ENCODE peak calls at places on chromosomes 12 and 14, in nine cellular contexts. One of them, this sample, is unnamed.

GRCh38 chr12:31057671-31058070 is 16.0 kb upstream of the DDX11 start:
- DNase-seq in Panc1: no peak
- DNase-seq in K562: no peak
- DNase-seq in GM23338: no peak
- DNase-seq in SK-N-SH: no peak
- DNase-seq in GM12878: no peak
- DNase-seq in HCT116: no peak
- DNase-seq in A549: no peak
- DNase-seq in HepG2: no peak
- DNase-seq in this sample: no peak

GRCh38 chr14:22572562-22573058 is 16.4 kb downstream of the DAD1 start:
- DNase-seq in Panc1: no peak
- DNase-seq in K562: no peak
- DNase-seq in GM23338: no peak
- DNase-seq in SK-N-SH: no peak
- DNase-seq in GM12878: no peak
- DNase-seq in HCT116: no peak
- DNase-seq in A549: peak
- DNase-seq in HepG2: peak
- DNase-seq in this sample: no peak

GRCh38 chr12:65155784-65156183 is 13.6 kb upstream of the LEMD3 start:
- DNase-seq in Panc1: no peak
- DNase-seq in K562: no peak
- DNase-seq in GM23338: no peak
- DNase-seq in SK-N-SH: no peak
- DNase-seq in GM12878: peak
- DNase-seq in HCT116: no peak
- DNase-seq in A549: no peak
- DNase-seq in HepG2: no peak
- DNase-seq in this sample: no peak

GRCh38 chr12:27013606-27014084 is 539 bp downstream of the TM7SF3 start:
- DNase-seq in Panc1: no peak
- DNase-seq in K562: peak
- DNase-seq in GM23338: peak
- DNase-seq in SK-N-SH: no peak
- DNase-seq in GM12878: no peak
- DNase-seq in HCT116: no peak
- DNase-seq in A549: peak
- DNase-seq in HepG2: no peak
- DNase-seq in this sample: no peak

GRCh38 chr12:108720757-108721514 is 10.4 kb downstream of the CORO1C start:
- DNase-seq in Panc1: no peak
- DNase-seq in K562: no peak
- DNase-seq in GM23338: no peak
- DNase-seq in SK-N-SH: no peak
- DNase-seq in GM12878: no peak
- DNase-seq in HCT116: no peak
- DNase-seq in A549: no peak
- DNase-seq in HepG2: no peak
- DNase-seq in this sample: no peak

GRCh38 chr12:34398706-34399630 is 376.7 kb downstream of the ALG10 start:
- DNase-seq in Panc1: no peak
- DNase-seq in K562: peak
- DNase-seq in GM23338: no peak
- DNase-seq in SK-N-SH: peak
- DNase-seq in GM12878: no peak
- DNase-seq in HCT116: no peak
- DNase-seq in A549: no peak
- DNase-seq in HepG2: no peak
- DNase-seq in this sample: no peak

GRCh38 chr12:107236824-107237467 is 143.6 kb upstream of the CRY1 start:
- DNase-seq in Panc1: no peak
- DNase-seq in K562: no peak
- DNase-seq in GM23338: peak
- DNase-seq in SK-N-SH: no peak
- DNase-seq in GM12878: no peak
- DNase-seq in HCT116: no peak
- DNase-seq in A549: no peak
- DNase-seq in HepG2: no peak
- DNase-seq in this sample: no peak

GRCh38 chr12:131195796-131196195 is 242.1 kb downstream of the ADGRD1 start:
- DNase-seq in Panc1: no peak
- DNase-seq in K562: no peak
- DNase-seq in GM23338: no peak
- DNase-seq in SK-N-SH: no peak
- DNase-seq in GM12878: no peak
- DNase-seq in HCT116: no peak
- DNase-seq in A549: no peak
- DNase-seq in HepG2: no peak
- DNase-seq in this sample: no peak

GRCh38 chr12:76790564-76791552 is 26.9 kb downstream of the ZDHHC17 start:
- DNase-seq in Panc1: no peak
- DNase-seq in K562: peak
- DNase-seq in GM23338: peak
- DNase-seq in SK-N-SH: peak
- DNase-seq in GM12878: no peak
- DNase-seq in HCT116: peak
- DNase-seq in A549: peak
- DNase-seq in HepG2: peak
- DNase-seq in this sample: no peak

GRCh38 chr14:53946404-53947400 is 9.9 kb downstream of the BMP4 start:
- DNase-seq in Panc1: no peak
- DNase-seq in K562: no peak
- DNase-seq in GM23338: peak
- DNase-seq in SK-N-SH: peak
- DNase-seq in GM12878: no peak
- DNase-seq in HCT116: no peak
- DNase-seq in A549: no peak
- DNase-seq in HepG2: no peak
- DNase-seq in this sample: no peak

GRCh38 chr12:25769076-25769945 is 189.2 kb upstream of the RASSF8 start:
- DNase-seq in Panc1: no peak
- DNase-seq in K562: no peak
- DNase-seq in GM23338: no peak
- DNase-seq in SK-N-SH: no peak
- DNase-seq in GM12878: no peak
- DNase-seq in HCT116: no peak
- DNase-seq in A549: peak
- DNase-seq in HepG2: no peak
- DNase-seq in this sample: no peak

GRCh38 chr12:78210894-78211302 is 380.2 kb downstream of the NAV3 start:
- DNase-seq in Panc1: no peak
- DNase-seq in K562: no peak
- DNase-seq in GM23338: no peak
- DNase-seq in SK-N-SH: no peak
- DNase-seq in GM12878: no peak
- DNase-seq in HCT116: no peak
- DNase-seq in A549: peak
- DNase-seq in HepG2: no peak
- DNase-seq in this sample: no peak

GRCh38 chr12:12247584-12247983 is 19.3 kb downstream of the LRP6 start:
- DNase-seq in Panc1: no peak
- DNase-seq in K562: no peak
- DNase-seq in GM23338: no peak
- DNase-seq in SK-N-SH: peak
- DNase-seq in GM12878: no peak
- DNase-seq in HCT116: no peak
- DNase-seq in A549: no peak
- DNase-seq in HepG2: no peak
- DNase-seq in this sample: no peak

DNA sequence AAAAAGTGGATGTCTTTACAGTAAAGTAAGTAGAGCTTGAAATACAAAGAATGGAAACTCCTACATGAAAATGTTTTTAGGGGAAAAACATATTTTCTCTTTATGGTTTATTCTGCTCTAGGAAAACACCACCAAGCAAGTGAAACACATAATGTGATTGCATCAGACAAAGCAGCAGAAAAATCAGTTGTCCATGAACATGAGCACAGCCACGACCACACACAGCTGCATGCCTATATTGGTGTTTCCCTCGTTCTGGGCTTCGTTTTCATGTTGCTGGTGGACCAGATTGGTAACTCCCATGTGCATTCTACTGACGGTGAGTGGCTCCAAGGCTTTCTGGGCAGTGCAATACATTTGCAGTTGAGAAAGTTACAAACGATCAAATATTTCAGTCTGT is 42.6 kb upstream of the PLEKHD1 start:
- DNase-seq in Panc1: no peak
- DNase-seq in K562: no peak
- DNase-seq in GM23338: no peak
- DNase-seq in SK-N-SH: no peak
- DNase-seq in GM12878: peak
- DNase-seq in HCT116: no peak
- DNase-seq in A549: no peak
- DNase-seq in HepG2: no peak
- DNase-seq in this sample: peak
- TF ChIP-seq REST in Panc1: no peak
- TF ChIP-seq REST in K562: no peak
- TF ChIP-seq REST in GM23338: no peak
- TF ChIP-seq REST in SK-N-SH: no peak
- TF ChIP-seq REST in GM12878: no peak
- TF ChIP-seq REST in HCT116: no peak
- TF ChIP-seq REST in A549: no peak
- TF ChIP-seq REST in HepG2: no peak
- TF ChIP-seq REST in this sample: no peak

DNA sequence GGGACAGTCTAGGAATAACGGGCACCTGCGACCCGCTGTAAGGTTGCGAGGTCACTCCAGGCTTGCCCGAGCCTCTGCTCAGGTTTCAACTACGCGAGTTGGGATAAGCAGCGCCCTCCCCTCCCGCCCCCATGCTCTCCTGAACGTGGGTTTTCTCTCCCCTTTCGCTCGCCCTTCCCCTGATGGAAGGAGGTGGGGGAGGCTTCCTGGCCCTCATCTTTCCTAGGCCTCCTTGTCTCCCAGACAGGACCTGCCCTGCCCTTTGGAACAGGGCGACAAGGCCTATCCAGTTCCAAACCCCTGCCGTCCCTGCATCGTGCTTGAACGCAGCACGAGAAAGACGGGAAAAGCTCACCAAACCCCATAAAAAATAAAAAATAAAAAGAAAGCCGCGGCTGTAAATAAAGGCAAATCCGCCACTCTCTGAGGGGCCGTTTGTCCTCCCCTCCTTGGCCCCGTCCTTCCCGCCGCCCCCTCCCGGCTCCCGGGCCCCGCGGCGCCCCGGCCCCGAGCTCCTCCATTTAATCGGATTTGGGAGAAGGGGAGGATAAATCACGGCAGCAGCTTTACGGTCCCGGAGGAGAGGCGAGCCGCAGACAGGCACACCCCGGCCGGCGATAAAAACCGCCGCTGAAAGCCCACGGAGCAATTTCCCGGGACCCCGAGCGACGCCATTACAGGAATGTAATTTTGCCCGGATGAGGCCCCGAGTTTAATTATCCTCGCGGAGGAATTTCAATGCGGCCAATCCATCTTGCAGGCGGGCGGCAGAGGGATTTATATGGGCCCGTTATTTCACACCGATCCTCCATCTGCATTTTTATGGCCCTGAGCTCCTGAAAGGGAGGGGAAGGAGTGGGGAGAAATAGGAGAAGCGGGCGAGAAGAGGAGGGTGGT is 1.1 kb upstream of the ATP5MC2 start:
- DNase-seq in Panc1: no peak
- DNase-seq in K562: no peak
- DNase-seq in GM23338: peak
- DNase-seq in SK-N-SH: no peak
- DNase-seq in GM12878: no peak
- DNase-seq in HCT116: no peak
- DNase-seq in A549: no peak
- DNase-seq in HepG2: no peak
- DNase-seq in this sample: no peak
- TF ChIP-seq REST in Panc1: no peak
- TF ChIP-seq REST in K562: no peak
- TF ChIP-seq REST in GM23338: no peak
- TF ChIP-seq REST in SK-N-SH: no peak
- TF ChIP-seq REST in GM12878: no peak
- TF ChIP-seq REST in HCT116: no peak
- TF ChIP-seq REST in A549: no peak
- TF ChIP-seq REST in HepG2: no peak
- TF ChIP-seq REST in this sample: no peak

DNA sequence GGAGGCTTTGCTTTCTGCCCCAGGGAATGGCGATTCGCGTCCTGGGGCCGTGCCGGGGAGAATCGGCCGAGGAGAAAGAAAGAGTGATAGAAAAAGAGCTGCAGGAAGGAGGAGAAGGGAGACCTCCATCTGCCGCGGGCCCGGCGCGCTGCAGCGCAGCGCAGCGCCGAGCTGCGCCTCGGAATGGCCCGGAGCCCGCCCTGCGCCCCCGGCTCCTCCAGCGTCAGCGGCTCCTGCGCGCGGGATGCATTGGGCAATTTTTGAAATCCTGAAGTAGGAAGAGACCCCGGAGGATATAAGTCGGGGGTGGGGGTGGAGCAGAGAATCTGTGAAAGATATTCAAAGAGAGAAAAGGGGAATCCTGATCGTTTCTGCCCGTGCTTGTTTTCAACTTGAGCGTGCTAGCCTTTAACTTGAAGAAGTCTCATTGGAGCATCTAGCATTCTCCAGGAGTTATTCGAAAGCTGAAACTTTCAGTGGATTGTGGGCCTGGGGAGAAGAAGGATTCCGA is 371 bp downstream of the PDE3A start:
- DNase-seq in Panc1: no peak
- DNase-seq in K562: no peak
- DNase-seq in GM23338: peak
- DNase-seq in SK-N-SH: peak
- DNase-seq in GM12878: no peak
- DNase-seq in HCT116: no peak
- DNase-seq in A549: peak
- DNase-seq in HepG2: no peak
- DNase-seq in this sample: no peak
- TF ChIP-seq REST in Panc1: no peak
- TF ChIP-seq REST in K562: no peak
- TF ChIP-seq REST in GM23338: no peak
- TF ChIP-seq REST in SK-N-SH: no peak
- TF ChIP-seq REST in GM12878: no peak
- TF ChIP-seq REST in HCT116: no peak
- TF ChIP-seq REST in A549: no peak
- TF ChIP-seq REST in HepG2: no peak
- TF ChIP-seq REST in this sample: no peak

DNA sequence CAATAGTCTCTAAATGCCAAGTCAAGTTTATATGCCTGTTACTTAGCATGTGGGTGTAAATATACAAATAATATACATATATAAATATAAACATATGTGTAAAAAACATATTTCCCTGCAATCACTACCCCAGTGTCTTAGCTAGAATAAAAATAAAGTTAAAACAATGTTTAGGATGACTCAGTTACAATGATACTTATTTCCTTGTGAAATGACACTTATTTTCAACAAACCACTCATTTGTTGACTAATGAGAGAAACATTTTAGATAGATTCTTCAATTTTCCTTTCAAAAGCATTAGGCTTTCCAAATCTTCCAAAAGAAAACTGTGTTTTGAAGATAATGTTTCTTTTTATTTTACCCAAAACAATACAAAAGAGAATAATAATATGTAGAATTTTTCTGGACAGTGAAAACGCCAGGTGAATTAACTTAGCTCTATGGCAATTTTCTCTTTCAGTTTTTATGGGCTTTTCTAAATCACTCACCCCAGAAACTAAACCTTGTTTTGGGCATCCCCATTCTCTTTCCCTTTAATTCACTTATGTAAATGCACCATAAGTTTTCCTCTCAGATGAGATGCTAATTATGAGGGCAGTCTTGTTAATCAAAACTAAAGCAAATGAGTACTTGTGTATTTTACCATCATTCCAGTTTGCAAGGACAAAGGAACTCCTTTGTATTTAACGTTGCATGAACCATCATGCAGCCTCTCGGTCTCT is 465.9 kb downstream of the BCAT1 start:
- DNase-seq in Panc1: no peak
- DNase-seq in K562: no peak
- DNase-seq in GM23338: no peak
- DNase-seq in SK-N-SH: no peak
- DNase-seq in GM12878: no peak
- DNase-seq in HCT116: no peak
- DNase-seq in A549: no peak
- DNase-seq in HepG2: no peak
- DNase-seq in this sample: no peak
- TF ChIP-seq REST in Panc1: no peak
- TF ChIP-seq REST in K562: no peak
- TF ChIP-seq REST in GM23338: no peak
- TF ChIP-seq REST in SK-N-SH: no peak
- TF ChIP-seq REST in GM12878: no peak
- TF ChIP-seq REST in HCT116: no peak
- TF ChIP-seq REST in A549: no peak
- TF ChIP-seq REST in HepG2: no peak
- TF ChIP-seq REST in this sample: no peak

This sample was measured in HL-60.